ENCODE peak calls at places on chromosomes 3 and 15, in four cellular contexts. S, G, I and F are unnamed samples.

GRCh38 chr3:13419356-13420050 is 619 bp downstream of the NUP210 start:
- DNase-seq in I (peak; percentile 7), S (peak; percentile 47), G (no peak), F (peak; percentile 22)

GRCh38 chr3:190631295-190631694 is 117.4 kb downstream of the IL1RAP start:
- DNase-seq in I (no peak), S (no peak), G (no peak), F (no peak)

GRCh38 chr3:143010024-143010423 is 8.7 kb downstream of the U2SURP start:
- DNase-seq in I (no peak), S (no peak), G (no peak), F (no peak)

GRCh38 chr15:46034755-46035154 is 399.9 kb downstream of the SQOR start:
- DNase-seq in S (no peak), G (no peak), I (no peak), F (no peak)

GRCh38 chr3:32457971-32458471 is 44.6 kb downstream of the CMTM6 start:
- DNase-seq in S (peak; percentile 59), I (no peak), G (no peak), F (no peak)

GRCh38 chr3:52507359-52507758 is 12.2 kb downstream of the STAB1 start:
- DNase-seq in I (no peak), G (no peak), S (no peak), F (no peak)

GRCh38 chr3:18080198-18080689 is 337.8 kb upstream of the TBC1D5 start:
- DNase-seq in G (peak; percentile 65), I (no peak), S (no peak), F (no peak)

GRCh38 chr15:71588746-71589145 is 221.6 kb upstream of the NR2E3 start:
- DNase-seq in G (peak; percentile 56), I (no peak), S (no peak), F (no peak)

GRCh38 chr3:195896361-195897080 is 11.8 kb downstream of the TNK2 start:
- DNase-seq in S (no peak), I (no peak), G (peak; percentile 83), F (no peak)

GRCh38 chr3:53084310-53085001 is 38.6 kb upstream of the SFMBT1 start:
- DNase-seq in S (no peak), G (no peak), I (no peak), F (no peak)

GRCh38 chr3:121943434-121943833 is 49.2 kb downstream of the SLC15A2 start:
- DNase-seq in S (no peak), G (no peak), I (peak; percentile 40), F (no peak)